ENCODE peak calls at places on chromosomes 11 and 22, in six cellular contexts. L, P, N, M, E and F are unnamed samples.

GRCh38 chr11:117002639-117003305 is 95.5 kb downstream of the SIK3 start:
- ATAC-seq in N (no peak), P (peak), M (peak), E (peak), L (peak), F (peak)

GRCh38 chr11:115720537-115721308 is 216.5 kb upstream of the CADM1 start:
- ATAC-seq in L (no peak), E (no peak), M (no peak), P (no peak), N (no peak), F (no peak)

GRCh38 chr11:103875855-103876510 is 160.5 kb upstream of the DDI1 start:
- ATAC-seq in M (no peak), L (no peak), P (no peak), N (no peak), E (no peak), F (no peak)

GRCh38 chr11:87142594-87142993 is 104.9 kb downstream of the TMEM135 start:
- ATAC-seq in M (no peak), E (no peak), P (no peak), N (no peak), L (no peak), F (no peak)

GRCh38 chr11:9211322-9211721 is 53.8 kb downstream of the DENND5A start:
- ATAC-seq in L (no peak), P (no peak), N (no peak), E (no peak), M (no peak), F (peak)

GRCh38 chr11:94433049-94433448 is 31.8 kb upstream of the GPR83 start:
- ATAC-seq in M (no peak), E (no peak), P (no peak), N (no peak), L (no peak), F (no peak)

GRCh38 chr11:27816200-27816599 is 115.9 kb upstream of the BDNF start:
- ATAC-seq in N (no peak), M (no peak), E (no peak), L (no peak), P (no peak), F (no peak)

GRCh38 chr11:25734592-25735211 is 597.2 kb upstream of the ANO3 start:
- ATAC-seq in E (no peak), N (no peak), L (no peak), M (no peak), P (no peak), F (no peak)

GRCh38 chr11:39724404-39724803 is 1735.0 kb downstream of the LRRC4C start:
- ATAC-seq in E (no peak), N (no peak), L (no peak), M (no peak), P (no peak), F (no peak)

GRCh38 chr22:22386602-22387385 is 121.7 kb downstream of the ZNF280B start:
- ATAC-seq in P (no peak), L (no peak), N (peak), M (no peak), E (no peak), F (no peak)

GRCh38 chr22:34243023-34243422 is 322.7 kb upstream of the LARGE1 start:
- ATAC-seq in P (no peak), L (no peak), N (no peak), M (no peak), E (no peak), F (no peak)

GRCh38 chr22:28989035-28989464 is 72.6 kb downstream of the C22orf31 start:
- ATAC-seq in E (no peak), M (no peak), N (no peak), P (no peak), L (no peak), F (no peak)

GRCh38 chr11:107446822-107447431 is 10.7 kb downstream of the CWF19L2 start:
- ATAC-seq in N (no peak), E (no peak), P (no peak), L (no peak), M (no peak), F (no peak)

GRCh38 chr11:16265022-16265421 is 91.3 kb downstream of the SOX6 start:
- ATAC-seq in M (no peak), E (no peak), N (no peak), P (no peak), L (no peak), F (no peak)

GRCh38 chr11:57303280-57303989 is 21.3 kb downstream of the TNKS1BP1 start:
- ATAC-seq in P (no peak), M (no peak), E (no peak), L (no peak), N (no peak), F (no peak)

GRCh38 chr22:19713650-19714319 is 518 bp upstream of the SEPTIN5 start:
- ATAC-seq in M (no peak), E (peak), L (no peak), N (peak), P (no peak), F (no peak)

GRCh38 chr11:66189031-66189745 is 79.3 kb upstream of the RAB1B start:
- ATAC-seq in P (no peak), E (no peak), L (no peak), N (peak), M (no peak), F (peak)

GRCh38 chr11:118895093-118896039 is 11.7 kb downstream of the CXCR5 start:
- ATAC-seq in N (no peak), P (peak), M (peak), E (no peak), L (peak), F (peak)

GRCh38 chr22:47571616-47572015 is 809.2 kb downstream of the TBC1D22A start:
- ATAC-seq in L (no peak), E (no peak), P (no peak), N (no peak), M (no peak), F (no peak)

GRCh38 chr11:122085712-122086111 is 30.3 kb downstream of the BLID start:
- ATAC-seq in P (no peak), L (no peak), E (no peak), N (no peak), M (no peak), F (no peak)

GRCh38 chr11:109867784-109868183 is 225.4 kb upstream of the ZC3H12C start:
- ATAC-seq in L (no peak), N (no peak), P (no peak), M (no peak), E (peak), F (no peak)

GRCh38 chr11:16001899-16002426 is 354.4 kb downstream of the SOX6 start:
- ATAC-seq in P (no peak), N (peak), M (no peak), E (peak), L (no peak), F (no peak)

GRCh38 chr11:78190871-78191538 is 2.3 kb downstream of the USP35 start:
- ATAC-seq in P (no peak), L (no peak), M (no peak), E (no peak), N (no peak), F (no peak)

GRCh38 chr11:102382384-102382783 is 35.4 kb downstream of the BIRC2 start:
- ATAC-seq in N (peak), L (no peak), E (no peak), M (no peak), P (no peak), F (no peak)

GRCh38 chr11:80841716-80842115 is 1400.9 kb upstream of the TENM4 start:
- ATAC-seq in E (no peak), N (no peak), P (no peak), L (no peak), M (no peak), F (no peak)

GRCh38 chr11:64918056-64918455 is 1.0 kb upstream of the ATG2A start:
- ATAC-seq in E (no peak), L (no peak), M (no peak), P (no peak), N (no peak), F (no peak)

GRCh38 chr22:34303656-34304055 is 383.4 kb upstream of the LARGE1 start:
- ATAC-seq in E (no peak), P (no peak), N (no peak), L (no peak), M (no peak), F (no peak)

GRCh38 chr22:40534379-40535188 is 101.9 kb downstream of the MRTFA start:
- ATAC-seq in M (peak), P (no peak), L (no peak), N (peak), E (peak), F (no peak)

GRCh38 chr11:11391796-11392195 is 38.7 kb upstream of the CSNK2A3 start:
- ATAC-seq in M (no peak), N (peak), E (peak), L (no peak), P (no peak), F (no peak)

GRCh38 chr11:126416542-126417090 is 61.1 kb downstream of the ST3GAL4 start:
- ATAC-seq in P (peak), E (peak), M (peak), L (peak), N (peak), F (peak)

GRCh38 chr11:36292311-36292722 is 3.1 kb upstream of the COMMD9 start:
- ATAC-seq in E (no peak), P (no peak), N (peak), M (no peak), L (no peak), F (no peak)

GRCh38 chr11:131944709-131945108 is 574.3 kb downstream of the NTM start:
- ATAC-seq in L (no peak), M (no peak), P (no peak), N (no peak), E (no peak), F (no peak)

GRCh38 chr22:29660021-29660420 is 56.6 kb downstream of the NF2 start:
- ATAC-seq in P (no peak), E (no peak), L (no peak), M (no peak), N (no peak), F (no peak)

GRCh38 chr11:11163256-11163655 is 189.8 kb downstream of the CSNK2A3 start:
- ATAC-seq in M (no peak), N (no peak), P (no peak), L (no peak), E (no peak), F (no peak)